ENCODE peak calls at places on chromosomes 16 and 17, in nine cellular contexts. R is HepG2; D is RWPE2; O is GM12878; J is naive thymus-derived CD4-positive, alpha-beta T cell; N is psoas muscle; S is CD4-positive, CD25-positive, alpha-beta regulatory T cell; U is PC-3; Z is upper lobe of left lung. K is an unnamed sample. For H3K36me3, the result is how much of the 10 kb centered on the place peaks cover.

GRCh38 chr17:8806206-8807069 is 7.3 kb upstream of the MFSD6L start:
- ATAC-seq in O (peak), D (no peak), S (no peak), Z (no peak), J (no peak), N (no peak), U (no peak), R (no peak), K (no peak)

GRCh38 chr17:6427284-6427781 is 7.6 kb downstream of the AIPL1 start:
- ATAC-seq in S (peak), D (no peak), N (no peak), Z (no peak), U (peak), O (peak), R (no peak), J (peak), K (no peak)

GRCh38 chr17:4249452-4250029 is 14.2 kb downstream of the ANKFY1 start:
- ATAC-seq in O (peak), D (no peak), Z (peak), U (peak), S (peak), J (no peak), R (peak), N (no peak), K (no peak)

GRCh38 chr16:66904846-66905632 is 13.6 kb downstream of the CDH16 start:
- ATAC-seq in O (no peak), N (no peak), J (no peak), D (no peak), Z (no peak), U (no peak), S (no peak), R (peak), K (peak)

GRCh38 chr17:2059125-2059836 is 4.4 kb downstream of the HIC1 start:
- ATAC-seq in D (no peak), N (no peak), U (no peak), O (peak), J (no peak), R (no peak), S (no peak), Z (peak), K (no peak)

GRCh38 chr17:69506489-69506888 is 92.0 kb downstream of the MAP2K6 start:
- ATAC-seq in O (peak), J (no peak), U (peak), N (no peak), S (no peak), Z (no peak), D (no peak), R (peak), K (no peak)

GRCh38 chr16:69600202-69600601 is 34.4 kb downstream of the NFAT5 start:
- ATAC-seq in J (no peak), S (no peak), D (no peak), U (no peak), Z (no peak), R (no peak), O (peak), N (no peak), K (no peak)

GRCh38 chr17:42034059-42034458 is 14.2 kb downstream of the NKIRAS2 start:
- ATAC-seq in Z (no peak), N (no peak), D (no peak), R (no peak), J (no peak), O (no peak), S (peak), U (no peak), K (no peak)

GRCh38 chr17:41734139-41734948 is at the start of gene HAP1:
- ATAC-seq in D (peak), O (no peak), U (peak), Z (peak), J (no peak), N (peak), S (peak), R (peak), K (peak)

GRCh38 chr17:64628641-64629040 is 33.5 kb downstream of the SMURF2 start:
- ATAC-seq in O (peak), J (peak), S (peak), Z (no peak), U (no peak), D (peak), N (no peak), R (no peak), K (no peak)

GRCh38 chr16:73000020-73000906 is 47.7 kb downstream of the ZFHX3 start:
- ATAC-seq in U (no peak), J (no peak), O (no peak), N (peak), Z (peak), R (peak), S (no peak), D (peak), K (peak)

GRCh38 chr16:77599793-77600415 is 122.4 kb upstream of the NUDT7 start:
- ATAC-seq in U (no peak), S (no peak), R (peak), J (no peak), N (no peak), Z (peak), O (peak), D (peak), K (no peak)

GRCh38 chr17:82884923-82885322 is 45.1 kb upstream of the ZNF750 start:
- ATAC-seq in U (no peak), D (no peak), O (no peak), S (peak), J (peak), N (no peak), Z (no peak), R (no peak), K (no peak)

GRCh38 chr17:16259926-16260325 is 42.9 kb downstream of the PIGL start:
- ATAC-seq in D (no peak), J (no peak), Z (no peak), O (no peak), R (no peak), S (no peak), N (peak), U (no peak), K (no peak)

GRCh38 chr17:39928868-39929651 is 1.5 kb downstream of the LRRC3C start:
- ATAC-seq in O (peak), R (no peak), D (peak), N (peak), J (no peak), Z (peak), S (no peak), U (peak), K (no peak)

GRCh38 chr17:19264681-19265080 is 27.5 kb downstream of the EPN2 start:
- ATAC-seq in O (no peak), J (no peak), D (no peak), N (no peak), Z (no peak), R (no peak), S (no peak), U (no peak), K (no peak)

GRCh38 chr17:65121916-65122821 is 15.0 kb upstream of the RGS9 start:
- ATAC-seq in R (no peak), J (no peak), N (no peak), Z (peak), O (peak), D (no peak), S (no peak), U (no peak), K (no peak)

GRCh38 chr17:77163521-77164280 is 22.9 kb downstream of the SEC14L1 start:
- ATAC-seq in O (no peak), U (no peak), J (no peak), N (peak), D (no peak), S (no peak), Z (no peak), R (no peak), K (no peak)

GRCh38 chr17:74274060-74274702 is at the start of gene DNAI2:
- ATAC-seq in U (no peak), O (no peak), J (peak), N (no peak), D (no peak), R (no peak), S (peak), Z (no peak), K (no peak)

GRCh38 chr17:69147460-69147859 is 5.8 kb upstream of the ABCA6 start:
- ATAC-seq in R (no peak), J (no peak), U (no peak), O (no peak), N (no peak), D (no peak), Z (no peak), S (no peak), K (no peak)

GRCh38 chr17:48767263-48767774 is 38.8 kb upstream of the HOXB13 start:
- ATAC-seq in N (no peak), U (peak), Z (no peak), D (no peak), O (no peak), J (no peak), R (peak), S (no peak), K (no peak)

GRCh38 chr16:28166394-28167208 is 45.2 kb downstream of the XPO6 start:
- ATAC-seq in R (peak), O (peak), N (peak), D (peak), J (no peak), S (no peak), U (peak), Z (no peak), K (no peak)

GRCh38 chr17:48440660-48441059 is 10.6 kb upstream of the SKAP1 start:
- ATAC-seq in N (no peak), R (no peak), J (no peak), U (no peak), Z (no peak), D (no peak), O (no peak), S (no peak), K (no peak)

GRCh38 chr17:75970626-75971025 is 8.3 kb downstream of the ACOX1 start:
- ATAC-seq in N (no peak), Z (no peak), O (no peak), U (no peak), S (no peak), J (no peak), D (no peak), R (no peak), K (no peak)

GRCh38 chr16:20741555-20742285 is at the start of gene THUMPD1:
- ATAC-seq in R (peak), J (peak), N (peak), Z (peak), D (peak), S (peak), O (peak), U (peak), K (peak)

GRCh38 chr16:25138130-25138529 is 26.6 kb downstream of the LCMT1 start:
- ATAC-seq in S (no peak), J (no peak), U (no peak), Z (no peak), N (no peak), R (peak), D (peak), O (no peak), K (no peak)

GRCh38 chr17:4950075-4950756 is 703 bp upstream of the ENO3 start:
- ATAC-seq in Z (peak), N (peak), S (peak), R (peak), D (peak), J (peak), U (peak), O (peak), K (peak)

GRCh38 chr16:74578838-74579237 is 28.1 kb downstream of the GLG1 start:
- ATAC-seq in Z (no peak), J (no peak), S (no peak), R (no peak), O (no peak), D (no peak), U (no peak), N (no peak), K (no peak)

GRCh38 chr16:67555795-67556212 is 6.5 kb upstream of the CTCF start:
- ATAC-seq in R (no peak), Z (no peak), U (peak), D (peak), J (peak), S (peak), O (peak), N (no peak), K (no peak)

GRCh38 chr16:77637939-77638338 is 84.4 kb upstream of the NUDT7 start:
- ATAC-seq in N (no peak), U (no peak), D (no peak), Z (no peak), S (no peak), R (no peak), J (no peak), O (no peak), K (peak)

GRCh38 chr17:12257176-12257575 is 236.5 kb downstream of the MAP2K4 start:
- ATAC-seq in O (no peak), S (no peak), D (no peak), R (no peak), N (no peak), J (no peak), Z (no peak), U (no peak), K (no peak)

GRCh38 chr16:84891149-84891795 is 71.5 kb downstream of the CRISPLD2 start:
- ATAC-seq in O (no peak), R (no peak), U (no peak), D (no peak), N (no peak), S (no peak), J (no peak), Z (no peak), K (no peak)

GRCh38 chr16:82699262-82699661 is 72.5 kb downstream of the CDH13 start:
- ATAC-seq in Z (no peak), R (no peak), S (no peak), D (no peak), J (no peak), N (peak), O (no peak), U (no peak), K (no peak)

GRCh38 chr17:2624292-2624731 is 30.9 kb downstream of the PAFAH1B1 start:
- ATAC-seq in R (no peak), D (no peak), N (no peak), U (no peak), Z (no peak), S (no peak), J (peak), O (peak), K (no peak)

GRCh38 chr16:70714526-70715112 is 28.8 kb upstream of the MTSS2 start:
- ATAC-seq in S (no peak), R (no peak), J (no peak), N (peak), U (no peak), D (no peak), O (no peak), Z (no peak), K (peak)

GRCh38 chr16:11431915-11432465 is 86.7 kb downstream of the RMI2 start:
- ATAC-seq in S (no peak), D (no peak), J (no peak), O (no peak), Z (no peak), U (no peak), R (peak), N (no peak), K (no peak)

GRCh38 chr17:18932360-18933055 is 19.5 kb upstream of the SLC5A10 start:
- ATAC-seq in N (no peak), D (no peak), O (peak), J (peak), R (no peak), S (no peak), Z (no peak), U (no peak), K (no peak)

DNA sequence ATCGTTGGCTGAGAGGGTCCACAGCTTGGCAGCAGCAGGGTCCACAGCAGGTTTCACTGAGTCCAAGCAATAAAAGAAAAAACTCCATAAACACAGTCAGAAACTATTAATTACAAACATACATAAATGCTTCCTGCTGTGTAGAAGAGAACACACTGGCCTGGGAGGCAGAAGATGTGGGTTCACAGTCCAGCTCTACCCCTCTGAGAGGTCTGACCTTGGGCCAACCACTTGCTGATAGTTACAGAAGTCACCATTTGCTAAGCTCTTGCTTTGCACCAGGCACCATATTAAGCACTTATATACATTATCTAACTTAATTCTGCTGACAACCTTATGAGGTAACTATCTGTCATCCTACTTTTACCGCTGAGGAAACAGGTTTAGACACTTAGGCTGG is 14.7 kb downstream of the CIAPIN1 start:
- ATAC-seq in S (no peak), Z (no peak), R (peak), D (no peak), U (no peak), O (no peak), N (no peak), J (no peak), K (no peak)
- H3K36me3 ChIP-seq in S (half or more), Z (half or more), R (under half), D (half or more), U (under half), O (under half), N (half or more), J (under half), K (under half)

GRCh38 chr16:55499951-55500350 is 8.9 kb upstream of the LPCAT2 start:
- ATAC-seq in Z (peak), D (peak), N (no peak), U (no peak), O (no peak), R (no peak), S (no peak), J (peak), K (no peak)
- H3K36me3 ChIP-seq in Z (under half), D (under half), N (under half), U (under half), O (under half), R (under half), S (under half), J (under half), K (under half)

GRCh38 chr16:71732587-71732986 is 8.1 kb upstream of the PHLPP2 start:
- ATAC-seq in O (no peak), N (no peak), D (no peak), R (no peak), U (no peak), Z (no peak), S (no peak), J (no peak), K (no peak)
- H3K36me3 ChIP-seq in O (under half), N (half or more), D (half or more), R (under half), U (under half), Z (half or more), S (half or more), J (under half), K (half or more)

GRCh38 chr16:4748682-4749411 is 14.5 kb downstream of the DNAAF8 start:
- ATAC-seq in U (no peak), R (no peak), N (no peak), J (no peak), S (no peak), O (no peak), Z (no peak), D (no peak), K (no peak)
- H3K36me3 ChIP-seq in U (under half), R (under half), N (under half), J (under half), S (under half), O (under half), Z (under half), D (under half), K (under half)

GRCh38 chr16:1070084-1070987 is 2.2 kb upstream of the SSTR5 start:
- ATAC-seq in O (no peak), R (peak), N (no peak), U (no peak), Z (no peak), J (no peak), S (no peak), D (no peak), K (no peak)
- H3K36me3 ChIP-seq in O (under half), R (under half), N (under half), U (under half), Z (under half), J (under half), S (under half), D (under half), K (under half)

GRCh38 chr17:58320163-58320558 is 8.4 kb downstream of the TSPOAP1 start:
- ATAC-seq in O (no peak), R (no peak), Z (no peak), U (no peak), D (no peak), S (no peak), N (no peak), J (no peak), K (no peak)
- H3K36me3 ChIP-seq in O (under half), R (under half), Z (under half), U (under half), D (under half), S (under half), N (under half), J (under half), K (under half)

GRCh38 chr16:17412221-17412620 is 58.5 kb downstream of the XYLT1 start:
- ATAC-seq in Z (peak), U (no peak), O (no peak), S (no peak), R (no peak), J (no peak), N (no peak), D (no peak), K (no peak)

GRCh38 chr16:17414916-17415315 is 55.8 kb downstream of the XYLT1 start:
- ATAC-seq in D (no peak), R (no peak), N (no peak), O (no peak), J (no peak), U (no peak), Z (no peak), S (no peak), K (no peak)

GRCh38 chr16:17416461-17417221 is 54.1 kb downstream of the XYLT1 start:
- ATAC-seq in O (peak), Z (peak), N (no peak), J (peak), R (no peak), D (no peak), U (no peak), S (peak), K (peak)

GRCh38 chr16:17413508-17413907 is 57.3 kb downstream of the XYLT1 start:
- ATAC-seq in R (no peak), Z (no peak), S (no peak), O (no peak), N (no peak), U (no peak), D (no peak), J (no peak), K (no peak)

GRCh38 chr16:17414421-17414820 is 56.3 kb downstream of the XYLT1 start:
- ATAC-seq in R (no peak), D (no peak), S (peak), O (peak), N (no peak), U (no peak), J (no peak), Z (no peak), K (no peak)
- H3K36me3 ChIP-seq in R (under half), D (under half), S (under half), O (under half), N (under half), U (under half), J (under half), Z (under half), K (under half)

DNA sequence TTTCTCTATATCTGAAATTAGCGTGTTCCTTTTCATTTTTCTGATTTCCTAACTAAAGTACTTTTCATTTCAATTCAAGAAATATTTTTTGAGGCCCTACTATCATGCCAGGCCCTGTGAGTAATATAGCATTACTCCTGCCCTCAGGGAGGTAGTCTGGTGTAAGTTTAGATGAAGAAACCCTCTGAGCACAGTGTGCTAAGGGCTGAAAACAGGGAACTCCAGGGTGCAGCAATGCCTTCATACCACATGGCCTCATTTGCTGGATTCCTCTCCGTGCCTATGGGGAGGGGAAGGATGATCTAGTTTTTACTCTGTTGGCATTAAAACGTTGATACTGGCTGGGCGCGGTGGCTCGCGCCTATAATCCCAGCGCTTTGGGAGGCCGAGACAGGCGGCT is 4.7 kb downstream of the COQ9 start:
- ATAC-seq in D (no peak), O (no peak), S (no peak), Z (no peak), U (no peak), J (no peak), N (no peak), R (no peak), K (no peak)
- H3K36me3 ChIP-seq in D (half or more), O (under half), S (half or more), Z (half or more), U (under half), J (under half), N (half or more), R (under half), K (under half)